ENCODE peak calls at places on chromosome 4, in nine cellular contexts. G is dermis blood vessel endothelial cell, D is K562, W is AG08396, E is T-helper 17 cell, Q is D341Med, M is glutamatergic neuron, O is NCI-H1092 treated with DMSO at 0.1 percent for 48 hours, T is bronchial epithelial cell. Y is an unnamed sample.

GRCh38 chr4:85556293-85556692 is 81.3 kb downstream of the ARHGAP24 start:
- DNase-seq in G (no peak), D (no peak), W (no peak), E (no peak), Q (no peak), M (no peak), O (no peak), T (no peak), Y (no peak)

GRCh38 chr4:123749408-123749807 is 352.8 kb downstream of the SPRY1 start:
- DNase-seq in G (peak), D (no peak), W (no peak), E (no peak), Q (no peak), M (no peak), O (no peak), T (no peak), Y (no peak)

GRCh38 chr4:100935090-100935489 is 412.2 kb downstream of the PPP3CA start:
- DNase-seq in G (peak), D (no peak), W (no peak), E (no peak), Q (peak), M (no peak), O (no peak), T (peak), Y (no peak)

GRCh38 chr4:85734446-85734845 is 259.5 kb downstream of the ARHGAP24 start:
- DNase-seq in G (peak), D (no peak), W (no peak), E (no peak), Q (no peak), M (no peak), O (no peak), T (peak), Y (no peak)

GRCh38 chr4:185512516-185512915 is 22.8 kb downstream of the PDLIM3 start:
- DNase-seq in G (peak), D (no peak), W (peak), E (no peak), Q (no peak), M (no peak), O (no peak), T (peak), Y (no peak)

GRCh38 chr4:78666830-78667258 is 109.3 kb upstream of the BMP2K start:
- DNase-seq in G (no peak), D (no peak), W (no peak), E (no peak), Q (no peak), M (no peak), O (no peak), T (no peak), Y (no peak)

GRCh38 chr4:178976861-178977260 is 1534.6 kb upstream of the AGA start:
- DNase-seq in G (no peak), D (no peak), W (no peak), E (no peak), Q (no peak), M (no peak), O (no peak), T (no peak), Y (no peak)

GRCh38 chr4:82217986-82218715 is 155.6 kb downstream of the HNRNPD start:
- DNase-seq in G (peak), D (no peak), W (no peak), E (no peak), Q (peak), M (peak), O (no peak), T (peak), Y (peak)

GRCh38 chr4:123616970-123617392 is 220.4 kb downstream of the SPRY1 start:
- DNase-seq in G (peak), D (no peak), W (no peak), E (peak), Q (no peak), M (no peak), O (peak), T (no peak), Y (peak)

GRCh38 chr4:142373610-142374009 is 472.5 kb downstream of the INPP4B start:
- DNase-seq in G (peak), D (no peak), W (no peak), E (no peak), Q (no peak), M (no peak), O (no peak), T (peak), Y (no peak)

GRCh38 chr4:1171306-1172227 is 816 bp downstream of the SPON2 start:
- DNase-seq in G (peak), D (no peak), W (peak), E (peak), Q (no peak), M (peak), O (peak), T (no peak), Y (peak)

GRCh38 chr4:16270654-16271328 is 44.5 kb upstream of the TAPT1 start:
- DNase-seq in G (no peak), D (peak), W (no peak), E (no peak), Q (no peak), M (peak), O (no peak), T (no peak), Y (peak)

GRCh38 chr4:82428969-82429727 is 1.1 kb downstream of the HNRNPDL start:
- DNase-seq in G (peak), D (peak), W (peak), E (peak), Q (peak), M (peak), O (peak), T (peak), Y (peak)

GRCh38 chr4:162715401-162715800 is 451.3 kb downstream of the NAF1 start:
- DNase-seq in G (no peak), D (no peak), W (no peak), E (no peak), Q (no peak), M (no peak), O (no peak), T (no peak), Y (no peak)

GRCh38 chr4:57023104-57023503 is 44.4 kb downstream of the POLR2B start:
- DNase-seq in G (no peak), D (no peak), W (peak), E (no peak), Q (no peak), M (no peak), O (no peak), T (peak), Y (no peak)

GRCh38 chr4:78174931-78175330 is 117.8 kb downstream of the FRAS1 start:
- DNase-seq in G (no peak), D (no peak), W (no peak), E (no peak), Q (no peak), M (no peak), O (no peak), T (no peak), Y (no peak)

GRCh38 chr4:189850239-189850856 is 90.3 kb upstream of the FRG1 start:
- DNase-seq in G (no peak), D (no peak), W (no peak), E (no peak), Q (no peak), M (no peak), O (no peak), T (no peak), Y (no peak)

GRCh38 chr4:6692806-6693205 is 872 bp upstream of the S100P start:
- DNase-seq in G (no peak), D (no peak), W (no peak), E (no peak), Q (no peak), M (no peak), O (no peak), T (peak), Y (no peak)

GRCh38 chr4:99808260-99808857 is 8.3 kb upstream of the DAPP1 start:
- DNase-seq in G (peak), D (peak), W (peak), E (peak), Q (peak), M (peak), O (peak), T (peak), Y (peak)

Y was measured in iPS-NIHi11.